ENCODE peak calls at places on chromosomes 13 and 19, in five cellular contexts. L, K, N, R and S are unnamed samples.

GRCh38 chr19:3606690-3607289 is at the start of gene TBXA2R:
- DNase-seq in N (peak), K (peak), L (no peak), R (peak), S (peak)

GRCh38 chr19:46659151-46660007 is 1.6 kb downstream of the DACT3 start:
- DNase-seq in L (no peak), K (no peak), R (no peak), N (no peak), S (no peak)

GRCh38 chr13:108948269-108948671 is 318.9 kb downstream of the MYO16 start:
- DNase-seq in R (no peak), K (no peak), L (no peak), N (no peak), S (no peak)

GRCh38 chr19:45781282-45782161 is 768 bp downstream of the DMPK start:
- DNase-seq in R (no peak), N (no peak), L (no peak), K (no peak), S (no peak)

GRCh38 chr19:18500376-18500775 is 21.5 kb downstream of the ELL start:
- DNase-seq in N (no peak), R (no peak), L (no peak), K (peak), S (no peak)

GRCh38 chr13:39916330-39916729 is 260.9 kb downstream of the COG6 start:
- DNase-seq in K (no peak), L (no peak), R (no peak), N (no peak), S (no peak)

GRCh38 chr13:59342396-59342795 is 821.3 kb downstream of the DIAPH3 start:
- DNase-seq in L (no peak), N (no peak), K (no peak), R (no peak), S (no peak)

GRCh38 chr13:43269037-43269476 is 245.7 kb downstream of the DNAJC15 start:
- DNase-seq in R (no peak), N (no peak), L (peak), K (no peak), S (no peak)

GRCh38 chr19:3249408-3249807 is 24.9 kb downstream of the CELF5 start:
- DNase-seq in R (no peak), N (no peak), L (no peak), K (no peak), S (no peak)

GRCh38 chr13:44307844-44308243 is 65.8 kb upstream of the SERP2 start:
- DNase-seq in N (no peak), L (no peak), K (no peak), R (no peak), S (no peak)

GRCh38 chr19:1252818-1253513 is 4.6 kb downstream of the MIDN start:
- DNase-seq in L (peak), R (peak), K (peak), N (peak), S (peak)

GRCh38 chr13:44374348-44374712 is 706 bp downstream of the SERP2 start:
- DNase-seq in R (no peak), N (no peak), L (no peak), K (no peak), S (no peak)

GRCh38 chr13:63541336-63541735 is 2125.7 kb upstream of the PCDH20 start:
- DNase-seq in L (no peak), N (no peak), K (no peak), R (no peak), S (no peak)

GRCh38 chr13:36030670-36031331 is 100.4 kb downstream of the DCLK1 start:
- DNase-seq in K (no peak), N (no peak), R (no peak), L (peak), S (no peak)

GRCh38 chr19:55486971-55487883 is 1.0 kb upstream of the SSC5D start:
- DNase-seq in L (peak), K (peak), R (peak), N (no peak), S (no peak)

GRCh38 chr13:60959427-60959826 is 456.2 kb downstream of the PCDH20 start:
- DNase-seq in R (no peak), K (no peak), N (no peak), L (no peak), S (no peak)

GRCh38 chr19:53157601-53158000 is 1.3 kb downstream of the ZNF347 start:
- DNase-seq in L (no peak), N (no peak), R (no peak), K (no peak), S (no peak)

DNA sequence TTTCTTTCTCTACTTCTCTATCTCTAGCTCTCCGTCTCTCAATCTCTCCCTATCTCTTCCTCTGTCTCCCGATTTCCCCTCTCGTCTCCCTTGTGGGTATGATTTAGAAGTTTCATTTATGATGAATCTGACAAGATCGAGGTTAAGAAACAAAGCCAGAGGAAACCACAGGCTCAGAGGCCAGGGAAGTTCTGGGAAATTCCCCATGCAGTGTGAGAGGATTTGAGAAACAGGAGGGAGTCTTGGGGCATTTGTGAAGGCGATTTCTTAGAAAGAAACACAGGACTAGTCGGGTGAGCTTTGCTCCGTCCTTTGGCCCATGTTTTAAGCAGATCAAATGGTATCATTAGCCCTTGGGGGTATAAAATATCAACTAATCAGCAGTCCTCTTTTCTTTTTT is 25.7 kb downstream of the TNFSF9 start:
- DNase-seq in N (no peak), R (no peak), L (no peak), K (no peak), S (no peak)
- TF ChIP-seq CTCF in N (peak), R (no peak), L (no peak), K (no peak), S (no peak)

GRCh38 chr13:75687145-75687763 is 51.1 kb downstream of the LMO7 start:
- DNase-seq in K (no peak), R (no peak), N (no peak), L (no peak), S (no peak)
- TF ChIP-seq CTCF in K (peak), R (peak), N (no peak), L (peak), S (peak)

GRCh38 chr13:74015137-74015536 is 119.1 kb downstream of the KLF12 start:
- DNase-seq in K (no peak), N (no peak), R (no peak), L (no peak), S (no peak)
- TF ChIP-seq CTCF in K (peak), N (peak), R (no peak), L (peak), S (peak)

GRCh38 chr19:58408152-58409009 is at the start of gene ZNF584:
- DNase-seq in K (peak), R (peak), L (peak), N (peak), S (peak)
- TF ChIP-seq CTCF in K (no peak), R (peak), L (peak), N (no peak), S (no peak)

DNA sequence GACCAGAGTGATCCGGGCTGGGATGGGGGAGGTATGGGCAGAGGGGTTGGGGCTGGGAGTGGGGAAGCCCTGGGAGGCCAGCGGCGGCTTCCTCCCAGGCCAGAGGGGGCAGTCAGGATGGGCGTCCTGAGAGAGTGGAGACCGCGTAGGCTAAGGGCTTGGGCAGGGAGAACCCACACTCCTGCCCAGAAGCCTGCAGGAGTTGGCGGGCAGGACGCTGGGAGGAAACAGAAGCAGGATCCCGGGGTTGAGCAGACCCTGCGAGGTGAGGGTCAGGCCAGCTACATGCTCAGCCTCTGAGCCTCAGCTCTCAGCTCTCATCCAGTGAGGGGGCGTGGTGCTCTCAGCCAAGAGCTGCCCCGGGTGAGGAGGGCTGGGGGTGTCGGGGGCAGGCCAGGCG is 7.8 kb upstream of the SCN1B start:
- DNase-seq in L (no peak), R (no peak), K (no peak), N (no peak), S (no peak)
- TF ChIP-seq CTCF in L (no peak), R (no peak), K (no peak), N (no peak), S (no peak)